ENCODE peak calls at places on chromosomes 7 and 10, in seven cellular contexts. Z is activated B cell treated with CpG ODN at 0.5 μM for 24 hours, N is LHCN-M2, O is anterior cingulate cortex, W is right lobe of liver, H is dorsolateral prefrontal cortex, G is NCI-H2081. P is an unnamed sample.

GRCh38 chr10:13100349-13101294 is 659 bp downstream of the OPTN start:
- DNase-seq in H (no peak), O (peak; percentile 20), W (peak; percentile 41), N (no peak), G (no peak), Z (peak; percentile 32), P (peak; percentile 37)

GRCh38 chr7:157271991-157272324 is 64.8 kb upstream of the DNAJB6 start:
- DNase-seq in Z (no peak), W (peak; percentile 75), H (no peak), G (no peak), N (peak; percentile 99), O (peak; percentile 12), P (peak; percentile 22)

GRCh38 chr10:71999360-72000072 is 35.3 kb downstream of the CHST3 start:
- DNase-seq in N (peak; percentile 84), H (peak; percentile 78), Z (no peak), W (no peak), G (no peak), O (peak; percentile 36), P (no peak)

GRCh38 chr7:33748793-33749192 is 156.5 kb upstream of the BMPER start:
- DNase-seq in W (no peak), H (no peak), Z (no peak), N (peak; percentile 82), O (no peak), G (no peak), P (no peak)

GRCh38 chr10:122459586-122460273 is 1.6 kb upstream of the HTRA1 start:
- DNase-seq in Z (no peak), G (no peak), W (no peak), H (no peak), N (peak; percentile 72), O (no peak), P (no peak)

GRCh38 chr10:63217120-63217605 is 84.0 kb downstream of the NRBF2 start:
- DNase-seq in N (peak; percentile 62), O (no peak), Z (no peak), G (peak; percentile 29), H (no peak), W (no peak), P (no peak)

GRCh38 chr10:6014241-6014761 is 37.0 kb upstream of the IL15RA start:
- DNase-seq in N (peak; percentile 29), G (peak; percentile 12), W (no peak), H (no peak), Z (no peak), O (no peak), P (no peak)

GRCh38 chr7:149171894-149172533 is 23.3 kb upstream of the ZNF282 start:
- DNase-seq in G (no peak), W (no peak), H (no peak), O (no peak), N (no peak), Z (no peak), P (no peak)

GRCh38 chr10:87619705-87620104 is 40.0 kb upstream of the PAPSS2 start:
- DNase-seq in H (no peak), O (no peak), G (no peak), W (no peak), Z (no peak), N (no peak), P (peak; percentile 58)

P was measured in left lung.